ENCODE peak calls at places on chromosomes 13 and 19, in ten cellular contexts. W, O, I, D, L, J, M, U, H and G are unnamed samples.

GRCh38 chr13:40031031-40031430 is 375.6 kb downstream of the COG6 start:
- DNase-seq in W (no peak), O (no peak), I (no peak), D (no peak), L (no peak), J (no peak), M (no peak), U (no peak), H (no peak), G (no peak)

GRCh38 chr19:23957660-23958281 is 43.1 kb downstream of the ZNF726 start:
- DNase-seq in W (no peak), O (no peak), I (no peak), D (no peak), L (peak), J (no peak), M (no peak), U (no peak), H (no peak), G (no peak)

GRCh38 chr19:35848486-35848885 is 3.8 kb downstream of the NPHS1 start:
- DNase-seq in W (no peak), O (no peak), I (no peak), D (no peak), L (no peak), J (no peak), M (no peak), U (no peak), H (no peak), G (no peak)

GRCh38 chr19:18380843-18381242 is 5.1 kb upstream of the GDF15 start:
- DNase-seq in W (no peak), O (no peak), I (no peak), D (no peak), L (no peak), J (no peak), M (no peak), U (no peak), H (no peak), G (no peak)

GRCh38 chr13:77907653-77908341 is 10.8 kb downstream of the EDNRB start:
- DNase-seq in W (no peak), O (no peak), I (no peak), D (no peak), L (no peak), J (peak), M (no peak), U (no peak), H (no peak), G (no peak)

GRCh38 chr19:19345232-19345631 is 24.6 kb downstream of the MAU2 start:
- DNase-seq in W (no peak), O (no peak), I (no peak), D (no peak), L (no peak), J (no peak), M (no peak), U (no peak), H (no peak), G (no peak)

GRCh38 chr19:15374105-15374651 is 5.4 kb downstream of the AKAP8 start:
- DNase-seq in W (no peak), O (no peak), I (no peak), D (no peak), L (no peak), J (no peak), M (no peak), U (peak), H (no peak), G (no peak)

GRCh38 chr19:3981373-3981735 is 3.9 kb downstream of the EEF2 start:
- DNase-seq in W (no peak), O (no peak), I (no peak), D (no peak), L (no peak), J (no peak), M (no peak), U (no peak), H (no peak), G (no peak)

GRCh38 chr19:662207-662961 is 630 bp downstream of the RNF126 start:
- DNase-seq in W (no peak), O (no peak), I (no peak), D (no peak), L (no peak), J (no peak), M (peak), U (peak), H (no peak), G (peak)

GRCh38 chr19:9871626-9872338 is 36.7 kb downstream of the PIN1 start:
- DNase-seq in W (no peak), O (no peak), I (no peak), D (no peak), L (no peak), J (no peak), M (no peak), U (no peak), H (no peak), G (no peak)

GRCh38 chr19:29881386-29881785 is 60.7 kb upstream of the URI1 start:
- DNase-seq in W (no peak), O (no peak), I (no peak), D (no peak), L (no peak), J (no peak), M (no peak), U (no peak), H (no peak), G (no peak)

GRCh38 chr13:29706923-29707322 is 111.4 kb upstream of the SLC7A1 start:
- DNase-seq in W (no peak), O (no peak), I (no peak), D (no peak), L (no peak), J (no peak), M (no peak), U (no peak), H (no peak), G (no peak)

GRCh38 chr13:29698106-29698505 is 102.6 kb upstream of the SLC7A1 start:
- DNase-seq in W (no peak), O (no peak), I (no peak), D (no peak), L (no peak), J (no peak), M (no peak), U (no peak), H (no peak), G (no peak)

GRCh38 chr13:29704648-29705047 is 109.2 kb upstream of the SLC7A1 start:
- DNase-seq in W (no peak), O (no peak), I (no peak), D (no peak), L (no peak), J (no peak), M (no peak), U (no peak), H (no peak), G (no peak)

GRCh38 chr13:29703421-29703820 is 107.9 kb upstream of the SLC7A1 start:
- DNase-seq in W (no peak), O (no peak), I (no peak), D (no peak), L (no peak), J (no peak), M (no peak), U (no peak), H (no peak), G (no peak)

DNA sequence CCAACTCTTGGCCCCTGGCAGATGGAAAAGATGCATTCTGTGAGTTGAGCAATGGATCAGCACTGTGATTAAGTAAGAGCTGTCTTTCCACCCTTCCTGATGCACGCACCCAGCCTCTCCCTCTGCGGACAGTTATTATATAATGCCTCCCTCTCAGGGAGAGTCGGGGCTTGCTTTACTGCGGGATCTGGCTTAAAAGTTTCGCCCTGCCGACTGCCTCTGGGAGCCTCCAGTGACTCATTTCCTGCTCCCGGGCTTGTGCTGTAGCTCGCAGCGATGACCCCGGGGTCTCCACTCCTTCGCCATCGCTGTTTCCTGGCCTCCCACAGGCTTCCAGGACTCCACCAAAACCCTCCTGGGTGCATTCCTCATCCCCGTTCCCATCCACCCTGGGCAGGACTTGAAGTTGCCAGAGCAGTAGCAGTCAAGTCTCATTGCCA is 107.4 kb upstream of the SLC7A1 start:
- DNase-seq in W (peak), O (no peak), I (no peak), D (peak), L (no peak), J (peak), M (no peak), U (no peak), H (no peak), G (no peak)
- TF ChIP-seq POLR2A in W (no peak), O (no peak), I (no peak), D (no peak), L (no peak), J (no peak), M (no peak), U (no peak), H (no peak), G (no peak)

GRCh38 chr19:58575183-58576041 is 2.3 kb upstream of the MZF1 start:
- DNase-seq in W (peak), O (peak), I (peak), D (peak), L (peak), J (peak), M (peak), U (peak), H (peak), G (no peak)
- TF ChIP-seq POLR2A in W (peak), O (peak), I (peak), D (no peak), L (peak), J (peak), M (peak), U (no peak), H (peak), G (peak)

GRCh38 chr13:75355609-75356008 is 126.4 kb downstream of the TBC1D4 start:
- DNase-seq in W (no peak), O (no peak), I (no peak), D (no peak), L (no peak), J (no peak), M (no peak), U (no peak), H (no peak), G (no peak)
- TF ChIP-seq POLR2A in W (no peak), O (no peak), I (no peak), D (no peak), L (no peak), J (no peak), M (no peak), U (no peak), H (no peak), G (no peak)

GRCh38 chr13:73721571-73721970 is 412.6 kb downstream of the KLF12 start:
- DNase-seq in W (no peak), O (no peak), I (no peak), D (no peak), L (no peak), J (no peak), M (no peak), U (no peak), H (no peak), G (no peak)
- TF ChIP-seq POLR2A in W (no peak), O (no peak), I (no peak), D (no peak), L (no peak), J (no peak), M (no peak), U (no peak), H (no peak), G (no peak)

GRCh38 chr19:49869484-49870308 is 2.3 kb upstream of the PNKP start:
- DNase-seq in W (peak), O (peak), I (peak), D (peak), L (peak), J (peak), M (peak), U (peak), H (peak), G (peak)
- TF ChIP-seq POLR2A in W (peak), O (peak), I (peak), D (no peak), L (peak), J (peak), M (peak), U (peak), H (peak), G (peak)

GRCh38 chr19:31529121-31529520 is 179.9 kb upstream of the TSHZ3 start:
- DNase-seq in W (no peak), O (no peak), I (no peak), D (no peak), L (no peak), J (no peak), M (no peak), U (no peak), H (peak), G (no peak)

GRCh38 chr19:31532034-31532433 is 182.8 kb upstream of the TSHZ3 start:
- DNase-seq in W (no peak), O (no peak), I (no peak), D (no peak), L (no peak), J (no peak), M (no peak), U (no peak), H (peak), G (no peak)

GRCh38 chr19:31533114-31533513 is 183.9 kb upstream of the TSHZ3 start:
- DNase-seq in W (no peak), O (no peak), I (no peak), D (no peak), L (no peak), J (no peak), M (no peak), U (no peak), H (peak), G (no peak)

GRCh38 chr19:31530781-31531180 is 181.5 kb upstream of the TSHZ3 start:
- DNase-seq in W (no peak), O (no peak), I (no peak), D (no peak), L (no peak), J (no peak), M (no peak), U (no peak), H (peak), G (no peak)

GRCh38 chr19:31531326-31531725 is 182.1 kb upstream of the TSHZ3 start:
- DNase-seq in W (no peak), O (no peak), I (no peak), D (no peak), L (no peak), J (no peak), M (no peak), U (no peak), H (peak), G (no peak)
- TF ChIP-seq POLR2A in W (no peak), O (no peak), I (no peak), D (no peak), L (no peak), J (no peak), M (no peak), U (no peak), H (no peak), G (no peak)

DNA sequence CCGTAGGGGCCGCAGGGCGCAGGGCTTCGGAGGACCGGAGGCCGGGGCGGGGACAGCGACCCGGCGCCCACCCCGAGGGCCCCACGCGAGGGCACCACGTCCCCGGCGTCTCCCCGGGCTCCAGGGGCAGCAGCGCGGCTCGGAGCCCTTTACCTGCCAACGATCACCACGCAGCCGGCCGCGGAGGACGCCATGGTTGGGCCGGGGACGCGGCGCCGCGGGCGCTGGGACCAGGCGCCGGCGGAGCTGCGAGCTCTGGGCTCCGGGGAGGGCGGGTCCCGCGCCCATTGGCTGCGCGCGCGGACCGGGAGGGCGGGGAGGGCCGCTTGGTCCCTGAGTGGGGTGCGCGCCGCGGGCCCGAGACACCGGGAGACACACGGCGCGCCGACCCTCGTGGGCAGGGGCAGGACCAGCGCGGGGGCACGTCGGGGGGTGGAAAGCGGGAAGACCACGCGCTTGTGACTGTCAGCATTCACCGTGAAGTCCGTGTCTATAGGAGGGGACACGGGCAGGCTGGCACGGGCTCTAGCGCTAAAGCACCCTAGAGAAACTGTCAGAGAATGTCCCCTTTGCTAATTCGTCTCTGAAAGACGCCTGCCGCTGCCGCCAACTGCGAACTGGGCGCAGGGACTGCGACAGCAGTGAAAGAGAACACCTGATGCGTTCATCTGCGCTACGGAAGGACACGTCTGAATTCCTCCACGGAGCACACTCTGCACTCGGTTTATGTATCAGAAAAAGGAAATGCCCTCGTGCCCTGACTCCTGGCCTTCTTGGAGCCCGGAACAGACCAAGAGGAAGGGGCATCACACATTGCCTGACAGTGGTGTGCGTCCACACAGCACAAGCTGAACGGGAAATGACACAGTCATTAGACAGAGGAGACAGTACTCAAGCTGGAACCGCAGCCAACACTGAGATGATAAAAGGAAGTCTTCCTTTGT is at the start of gene CRYL1:
- DNase-seq in W (peak), O (peak), I (peak), D (peak), L (no peak), J (peak), M (peak), U (peak), H (no peak), G (peak)
- TF ChIP-seq POLR2A in W (peak), O (peak), I (peak), D (no peak), L (peak), J (peak), M (peak), U (no peak), H (no peak), G (peak)

GRCh38 chr13:22336460-22336859 is 665.6 kb downstream of the FGF9 start:
- DNase-seq in W (no peak), O (no peak), I (no peak), D (no peak), L (no peak), J (no peak), M (no peak), U (no peak), H (no peak), G (no peak)
- TF ChIP-seq POLR2A in W (no peak), O (no peak), I (no peak), D (no peak), L (no peak), J (no peak), M (no peak), U (no peak), H (no peak), G (no peak)

DNA sequence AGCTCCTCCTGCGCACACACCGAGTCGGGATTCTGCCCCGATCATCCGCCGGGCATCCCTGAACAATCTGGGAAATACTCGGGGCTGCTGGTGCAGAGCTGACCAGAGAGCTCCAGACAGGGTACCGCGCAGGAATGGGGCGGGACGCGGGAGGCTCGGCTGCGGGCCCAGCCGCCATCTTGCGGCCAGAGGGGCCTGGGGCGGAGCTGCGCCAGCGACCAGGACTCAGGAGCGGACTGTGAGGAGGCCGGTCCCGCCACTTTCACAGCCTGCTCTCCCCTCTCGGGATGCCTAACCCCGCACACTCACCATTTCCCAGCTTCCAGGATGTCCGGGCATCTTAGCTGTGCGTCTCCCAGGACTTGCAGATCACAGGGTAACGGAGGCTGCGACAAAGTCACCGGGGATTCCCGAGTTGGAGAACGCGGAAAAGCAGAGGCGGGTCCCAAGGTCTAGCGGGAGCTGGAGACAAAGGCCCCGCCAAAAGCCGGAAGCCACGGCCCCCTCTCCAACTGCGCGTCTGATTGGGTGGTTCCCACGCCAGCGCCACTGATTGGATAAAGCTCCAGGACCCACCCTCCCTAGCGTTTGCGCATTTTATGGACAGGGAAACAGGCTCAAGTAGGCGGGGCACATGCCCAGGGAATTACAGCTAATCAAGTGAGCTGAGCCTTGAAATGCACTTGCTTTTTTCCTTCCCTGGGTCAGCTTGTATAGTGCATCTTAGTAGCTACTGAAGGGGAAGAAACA is 15.8 kb upstream of the ZNF43 start:
- DNase-seq in W (peak), O (peak), I (peak), D (peak), L (no peak), J (peak), M (peak), U (peak), H (peak), G (peak)
- TF ChIP-seq POLR2A in W (peak), O (peak), I (peak), D (no peak), L (no peak), J (peak), M (peak), U (no peak), H (no peak), G (peak)